ENCODE peak calls at places on chromosomes 5 and 9, in eight cellular contexts. I, T, L, E, Y, H, J and A are unnamed samples.
A peak's percentile ranks its signal among the peaks of the same experiment; 100 is the strongest.

GRCh38 chr9:120860083-120860482 is 16.9 kb downstream of the PHF19 start:
- DNase-seq in L (no peak), T (no peak), E (no peak), I (no peak), Y (no peak), J (no peak), H (no peak), A (no peak)

GRCh38 chr9:111937781-111938426 is 41.3 kb downstream of the UGCG start:
- DNase-seq in I (peak; percentile 38), J (peak; percentile 68), T (no peak), H (no peak), L (no peak), E (peak; percentile 9), Y (peak; percentile 79), A (no peak)

GRCh38 chr5:179923422-179923821 is 15.7 kb upstream of the TBC1D9B start:
- DNase-seq in L (no peak), J (no peak), E (no peak), I (no peak), Y (no peak), T (no peak), H (no peak), A (no peak)

GRCh38 chr5:2746642-2747041 is 4.8 kb downstream of the IRX2 start:
- DNase-seq in J (no peak), H (no peak), Y (no peak), E (no peak), L (no peak), T (no peak), I (no peak), A (no peak)

GRCh38 chr9:93808115-93809029 is 146.8 kb downstream of the BARX1 start:
- DNase-seq in J (no peak), I (no peak), H (peak; percentile 21), Y (no peak), L (no peak), T (no peak), E (no peak), A (no peak)

GRCh38 chr5:58452566-58453258 is 7.2 kb downstream of the PLK2 start:
- DNase-seq in J (no peak), E (no peak), T (no peak), Y (peak; percentile 76), L (no peak), H (no peak), I (no peak), A (no peak)

GRCh38 chr9:4147476-4148214 is 152.2 kb downstream of the GLIS3 start:
- DNase-seq in E (peak; percentile 20), T (no peak), Y (peak; percentile 28), I (no peak), J (no peak), L (no peak), H (no peak), A (no peak)

GRCh38 chr5:159887050-159887449 is 29.2 kb upstream of the ADRA1B start:
- DNase-seq in E (no peak), L (no peak), J (no peak), H (no peak), I (no peak), T (no peak), Y (no peak), A (no peak)

GRCh38 chr5:128276537-128277216 is 193.1 kb downstream of the SLC12A2 start:
- DNase-seq in H (no peak), L (no peak), T (no peak), E (no peak), J (no peak), I (no peak), Y (peak; percentile 44), A (no peak)

GRCh38 chr5:170280090-170280493 is 17.5 kb downstream of the LCP2 start:
- DNase-seq in I (peak; percentile 75), L (no peak), E (no peak), H (no peak), Y (peak; percentile 22), T (peak; percentile 84), J (no peak), A (no peak)

GRCh38 chr9:89444212-89444611 is 53.7 kb downstream of the SEMA4D start:
- DNase-seq in J (no peak), H (no peak), E (no peak), Y (peak; percentile 20), L (no peak), T (no peak), I (no peak), A (no peak)

GRCh38 chr5:74667396-74667795 is 17.6 kb upstream of the HEXB start:
- DNase-seq in I (no peak), T (no peak), Y (no peak), E (no peak), J (no peak), H (no peak), L (no peak), A (no peak)

GRCh38 chr9:111854799-111855198 is 41.8 kb upstream of the UGCG start:
- DNase-seq in J (no peak), H (no peak), L (no peak), E (no peak), I (no peak), Y (peak; percentile 53), T (no peak), A (no peak)

GRCh38 chr5:66356011-66356565 is 212.0 kb downstream of the SREK1 start:
- DNase-seq in L (no peak), H (no peak), Y (peak; percentile 28), I (no peak), J (no peak), T (no peak), E (no peak), A (no peak)

GRCh38 chr5:142713151-142713706 is 27.3 kb upstream of the FGF1 start:
- DNase-seq in I (peak; percentile 87), H (peak; percentile 90), Y (peak; percentile 89), L (peak; percentile 90), T (peak; percentile 92), E (peak; percentile 84), J (peak; percentile 90), A (peak; percentile 91)

GRCh38 chr9:38057416-38058195 is 11.4 kb downstream of the SHB start:
- DNase-seq in H (no peak), Y (no peak), I (no peak), J (no peak), T (no peak), L (no peak), E (peak; percentile 77), A (no peak)

GRCh38 chr9:85339337-85339736 is 402.4 kb downstream of the AGTPBP1 start:
- DNase-seq in L (no peak), I (no peak), Y (no peak), T (no peak), E (no peak), H (no peak), J (no peak), A (no peak)

GRCh38 chr9:70407081-70407503 is 7.4 kb downstream of the KLF9 start:
- DNase-seq in I (no peak), J (no peak), H (no peak), T (no peak), L (no peak), E (no peak), Y (peak; percentile 90), A (no peak)

GRCh38 chr9:70404261-70404660 is 10.2 kb downstream of the KLF9 start:
- DNase-seq in I (no peak), E (no peak), Y (no peak), L (no peak), H (no peak), J (no peak), T (peak; percentile 49), A (no peak)

GRCh38 chr9:70405808-70406445 is 8.5 kb downstream of the KLF9 start:
- DNase-seq in J (no peak), H (no peak), E (no peak), Y (peak; percentile 40), T (no peak), I (no peak), L (no peak), A (no peak)

GRCh38 chr9:70408393-70409040 is 5.9 kb downstream of the KLF9 start:
- DNase-seq in J (no peak), Y (peak; percentile 47), H (no peak), T (peak; percentile 66), L (no peak), I (no peak), E (no peak), A (no peak)

DNA sequence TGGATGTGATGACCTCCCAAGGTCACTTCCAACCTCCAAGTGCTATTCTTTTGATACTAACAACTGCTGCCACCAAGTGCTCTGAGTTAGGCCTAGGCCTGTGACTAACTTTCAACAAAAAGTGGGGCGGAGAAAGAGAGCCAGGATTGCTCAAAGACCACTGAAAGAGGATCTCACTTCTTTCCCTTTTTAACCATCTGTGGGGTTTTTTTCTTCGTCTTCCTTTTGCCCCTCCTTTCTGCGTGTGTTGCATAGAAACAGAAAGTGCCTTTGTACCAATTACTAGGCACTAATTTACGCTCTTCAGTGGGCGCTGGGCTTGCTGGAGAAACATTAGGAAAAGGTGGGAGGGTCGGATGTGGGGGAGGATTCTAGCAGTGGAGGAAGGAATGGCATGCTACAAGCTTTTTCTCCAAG is 8.0 kb downstream of the KLF9 start:
- DNase-seq in Y (peak; percentile 71), I (no peak), T (peak; percentile 67), L (no peak), E (no peak), J (no peak), H (no peak), A (no peak)
- H3K27ac ChIP-seq in Y (no peak overlapping the region), I (peak overlapping the region; percentile 39), T (peak overlapping the region; percentile 74), L (peak overlapping the region; percentile 69), E (peak overlapping the region; percentile 76), J (peak overlapping the region; percentile 64), H (peak overlapping the region; percentile 2), A (peak overlapping the region; percentile 16)

DNA sequence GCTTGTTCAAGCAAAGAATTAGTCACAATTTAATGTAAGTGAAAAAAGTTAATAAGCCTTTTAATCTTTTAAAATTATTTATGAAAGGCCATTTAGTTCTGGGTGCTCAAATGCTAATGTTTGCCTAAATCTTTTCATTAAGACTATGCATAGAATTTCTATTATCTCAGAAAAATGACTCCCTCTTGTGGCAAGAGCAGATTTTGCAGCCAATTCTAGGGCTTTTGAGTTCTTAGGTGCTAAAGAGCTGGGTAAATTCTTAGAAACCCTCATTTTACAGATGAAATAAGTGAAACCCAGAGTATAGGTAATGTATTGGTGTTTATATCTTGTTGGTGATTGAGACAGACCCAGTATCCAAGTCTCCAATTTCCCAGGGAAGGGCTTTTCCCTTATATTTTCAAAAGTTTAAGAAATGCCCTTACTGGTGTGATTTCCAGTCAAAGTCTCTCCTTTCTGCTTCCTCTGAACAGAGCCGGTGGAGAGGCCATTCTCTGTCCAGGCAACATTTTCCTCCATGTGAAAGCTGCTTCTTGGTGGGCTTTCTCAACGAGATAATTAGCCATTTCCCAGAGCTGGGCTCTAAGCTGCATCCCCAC is 24.1 kb upstream of the PCSK5 start:
- DNase-seq in L (no peak), H (no peak), J (no peak), Y (peak; percentile 66), I (no peak), E (peak; percentile 45), T (no peak), A (no peak)
- TF ChIP-seq CTCF in L (peak; percentile 76), H (peak; percentile 43), J (peak; percentile 79), Y (peak; percentile 72), I (peak; percentile 72), E (peak; percentile 62), T (peak; percentile 58), A (peak; percentile 67)

GRCh38 chr9:87713278-87713989 is 12.5 kb upstream of the CTSL start:
- DNase-seq in H (peak; percentile 96), L (peak; percentile 94), E (peak; percentile 56), J (peak; percentile 87), I (peak; percentile 78), Y (peak; percentile 99), T (peak; percentile 98), A (peak; percentile 95)
- H3K4me3 ChIP-seq in H (no peak overlapping the region), L (peak overlapping the region; percentile 44), E (no peak overlapping the region), J (no peak overlapping the region), I (no peak overlapping the region), Y (no peak overlapping the region), T (peak overlapping the region; percentile 28), A (peak overlapping the region; percentile 55)

GRCh38 chr5:174300118-174300940 is 254.8 kb downstream of the NSG2 start:
- DNase-seq in I (no peak), Y (no peak), H (no peak), J (no peak), T (no peak), L (no peak), E (no peak), A (peak; percentile 35)
- H3K27ac ChIP-seq in I (no peak overlapping the region), Y (peak overlapping the region; percentile 49), H (no peak overlapping the region), J (no peak overlapping the region), T (no peak overlapping the region), L (no peak overlapping the region), E (no peak overlapping the region), A (no peak overlapping the region)